ENCODE peak calls at places on chromosomes 2 and 18, in nine cellular contexts. K, N, S, D, L, C, U, W and E are unnamed samples. For H4K20me1, the result is how much of the 10 kb centered on the place peaks cover.

GRCh38 chr2:31413876-31414550 is 529 bp downstream of the XDH start:
- DNase-seq in K (no peak), N (no peak), S (peak), D (peak), L (peak), C (peak), U (peak), W (peak), E (no peak)

GRCh38 chr18:59846814-59847490 is 52.8 kb upstream of the PMAIP1 start:
- DNase-seq in K (no peak), N (peak), S (no peak), D (no peak), L (peak), C (peak), U (peak), W (no peak), E (peak)

GRCh38 chr2:205783872-205784510 is 101.7 kb downstream of the NRP2 start:
- DNase-seq in K (no peak), N (no peak), S (no peak), D (no peak), L (no peak), C (no peak), U (no peak), W (no peak), E (no peak)

GRCh38 chr2:147910990-147911473 is 66.2 kb downstream of the ACVR2A start:
- DNase-seq in K (peak), N (peak), S (peak), D (no peak), L (peak), C (peak), U (peak), W (peak), E (peak)

GRCh38 chr2:71901466-71901865 is 246.2 kb downstream of the CYP26B1 start:
- DNase-seq in K (no peak), N (no peak), S (no peak), D (no peak), L (no peak), C (no peak), U (peak), W (no peak), E (no peak)

GRCh38 chr2:238498691-238499295 is 72.1 kb downstream of the ASB1 start:
- DNase-seq in K (no peak), N (no peak), S (no peak), D (no peak), L (no peak), C (no peak), U (no peak), W (no peak), E (no peak)

GRCh38 chr2:42828487-42829416 is 36.4 kb upstream of the HAAO start:
- DNase-seq in K (peak), N (peak), S (peak), D (peak), L (peak), C (peak), U (peak), W (peak), E (peak)

GRCh38 chr2:112940859-112941258 is 29.9 kb downstream of the IL37 start:
- DNase-seq in K (no peak), N (no peak), S (no peak), D (no peak), L (no peak), C (no peak), U (no peak), W (no peak), E (no peak)

GRCh38 chr18:3305933-3306332 is 44.0 kb downstream of the MYL12B start:
- DNase-seq in K (no peak), N (peak), S (no peak), D (no peak), L (no peak), C (no peak), U (no peak), W (no peak), E (peak)

GRCh38 chr18:73201940-73202339 is 334.2 kb upstream of the NETO1 start:
- DNase-seq in K (no peak), N (peak), S (no peak), D (no peak), L (no peak), C (no peak), U (peak), W (no peak), E (no peak)

GRCh38 chr2:3313845-3314375 is 63.7 kb downstream of the EIPR1 start:
- DNase-seq in K (no peak), N (peak), S (no peak), D (peak), L (no peak), C (no peak), U (no peak), W (no peak), E (no peak)

GRCh38 chr2:226334981-226335720 is 464.5 kb downstream of the IRS1 start:
- DNase-seq in K (peak), N (peak), S (no peak), D (no peak), L (peak), C (no peak), U (peak), W (no peak), E (no peak)

GRCh38 chr18:46366977-46367376 is 262.8 kb downstream of the HAUS1 start:
- DNase-seq in K (no peak), N (no peak), S (no peak), D (no peak), L (no peak), C (no peak), U (no peak), W (no peak), E (no peak)

GRCh38 chr18:46370898-46371297 is 266.7 kb downstream of the HAUS1 start:
- DNase-seq in K (no peak), N (no peak), S (no peak), D (no peak), L (no peak), C (no peak), U (no peak), W (no peak), E (no peak)

GRCh38 chr18:46372670-46373069 is 268.5 kb downstream of the HAUS1 start:
- DNase-seq in K (no peak), N (no peak), S (no peak), D (no peak), L (no peak), C (no peak), U (no peak), W (no peak), E (no peak)

GRCh38 chr18:46366211-46366610 is 262.0 kb downstream of the HAUS1 start:
- DNase-seq in K (no peak), N (no peak), S (no peak), D (no peak), L (no peak), C (no peak), U (no peak), W (no peak), E (no peak)

DNA sequence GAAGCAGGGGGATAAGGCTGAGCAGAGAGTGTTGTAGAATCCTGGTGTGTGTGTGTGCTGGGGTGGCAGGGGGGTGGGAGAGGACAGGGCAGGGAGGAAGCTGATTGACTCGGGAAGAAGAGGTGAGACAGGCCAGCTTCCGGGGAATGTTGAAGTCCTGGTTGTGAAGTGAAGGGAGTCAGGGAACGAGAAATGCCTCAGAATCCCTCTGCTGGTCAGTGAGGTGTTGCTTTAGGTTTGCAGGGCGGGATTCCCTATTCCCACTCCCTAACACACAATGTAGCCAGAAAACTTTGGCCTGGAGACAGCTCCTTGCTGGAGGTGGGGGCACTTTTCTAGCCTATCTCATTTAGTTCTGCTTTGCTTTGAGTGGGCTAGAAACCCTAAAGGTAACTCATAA is 265.1 kb downstream of the HAUS1 start:
- DNase-seq in K (no peak), N (no peak), S (peak), D (no peak), L (no peak), C (peak), U (no peak), W (no peak), E (no peak)
- H4K20me1 ChIP-seq in K (under half), N (under half), S (half or more), D (under half), L (under half), C (under half), U (under half), W (under half), E (under half)

GRCh38 chr2:26952374-26952773 is 18.1 kb upstream of the MAPRE3 start:
- DNase-seq in K (no peak), N (no peak), S (no peak), D (no peak), L (no peak), C (peak), U (no peak), W (no peak), E (no peak)
- TF ChIP-seq EZH2phosphoT487 in K (no peak), N (no peak), S (no peak), D (no peak), L (no peak), C (no peak), U (no peak), W (no peak), E (no peak)

GRCh38 chr2:236551843-236552542 is 17.6 kb upstream of the ACKR3 start:
- DNase-seq in K (no peak), N (no peak), S (no peak), D (no peak), L (no peak), C (peak), U (no peak), W (no peak), E (no peak)

GRCh38 chr2:236550701-236551465 is 18.7 kb upstream of the ACKR3 start:
- DNase-seq in K (no peak), N (no peak), S (no peak), D (no peak), L (peak), C (no peak), U (no peak), W (peak), E (no peak)

GRCh38 chr2:236553522-236553921 is 16.1 kb upstream of the ACKR3 start:
- DNase-seq in K (no peak), N (no peak), S (no peak), D (no peak), L (no peak), C (no peak), U (no peak), W (no peak), E (no peak)

GRCh38 chr2:236554629-236555282 is 14.9 kb upstream of the ACKR3 start:
- DNase-seq in K (no peak), N (no peak), S (no peak), D (no peak), L (peak), C (no peak), U (no peak), W (peak), E (no peak)

GRCh38 chr2:236552586-236552985 is 17.0 kb upstream of the ACKR3 start:
- DNase-seq in K (no peak), N (no peak), S (no peak), D (no peak), L (no peak), C (no peak), U (no peak), W (no peak), E (no peak)
- H4K20me1 ChIP-seq in K (under half), N (under half), S (under half), D (under half), L (under half), C (under half), U (under half), W (under half), E (under half)

GRCh38 chr18:63374520-63374919 is 7.5 kb upstream of the KDSR start:
- DNase-seq in K (no peak), N (no peak), S (no peak), D (no peak), L (no peak), C (no peak), U (no peak), W (no peak), E (no peak)
- TF ChIP-seq EZH2phosphoT487 in K (no peak), N (no peak), S (no peak), D (no peak), L (no peak), C (no peak), U (no peak), W (no peak), E (no peak)

DNA sequence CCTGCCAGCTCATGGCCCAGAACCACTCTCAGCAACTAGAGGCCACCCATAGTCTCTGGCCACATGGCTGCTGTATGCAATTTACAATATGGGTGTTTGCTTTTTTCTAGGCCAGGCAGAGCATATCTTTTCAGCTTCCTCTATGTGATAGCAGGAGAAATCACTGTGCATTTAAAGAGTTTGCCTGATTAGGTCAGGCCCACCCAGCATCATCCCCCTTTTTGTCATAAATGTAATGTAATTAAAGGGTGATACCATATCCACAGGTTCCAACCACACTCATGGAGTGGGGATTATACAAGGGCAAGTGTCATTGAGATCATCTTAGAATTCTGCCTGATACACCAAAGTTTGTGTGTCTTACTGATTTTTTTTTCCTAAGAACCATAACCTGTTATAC is 71.7 kb upstream of the TTC21B start:
- DNase-seq in K (no peak), N (no peak), S (no peak), D (no peak), L (no peak), C (no peak), U (no peak), W (no peak), E (no peak)
- H4K20me1 ChIP-seq in K (under half), N (under half), S (under half), D (under half), L (under half), C (under half), U (under half), W (under half), E (under half)

GRCh38 chr2:121748202-121748601 is 7.2 kb upstream of the TSN start:
- DNase-seq in K (peak), N (peak), S (peak), D (no peak), L (peak), C (peak), U (peak), W (peak), E (peak)
- TF ChIP-seq EZH2phosphoT487 in K (no peak), N (no peak), S (no peak), D (no peak), L (no peak), C (no peak), U (no peak), W (no peak), E (no peak)